ENCODE peak calls at places on chromosome 17, in four cellular contexts. R is neural progenitor cell, U is keratinocyte, A is hepatocyte. Z is an unnamed sample. For H3K36me3 and H3K9me3, the result is how much of the 10 kb centered on the place peaks cover.

GRCh38 chr17:66580601-66581385 is 254.1 kb upstream of the CACNG5 start:
- DNase-seq in R (no peak), U (no peak), A (peak), Z (no peak)

GRCh38 chr17:40502716-40503115 is 1.3 kb upstream of the TNS4 start:
- DNase-seq in R (no peak), U (no peak), A (no peak), Z (no peak)

GRCh38 chr17:19317359-19318095 is 45.0 kb downstream of the B9D1 start:
- DNase-seq in R (peak), U (no peak), A (peak), Z (peak)

GRCh38 chr17:57986841-57987581 is 1.0 kb downstream of the VEZF1 start:
- DNase-seq in R (peak), U (no peak), A (peak), Z (no peak)

GRCh38 chr17:64964796-64965195 is 45.5 kb upstream of the LRRC37A3 start:
- DNase-seq in R (peak), U (no peak), A (no peak), Z (no peak)

GRCh38 chr17:32158870-32159585 is 16.7 kb downstream of the RHOT1 start:
- DNase-seq in R (no peak), U (no peak), A (no peak), Z (no peak)

GRCh38 chr17:50264263-50265113 is 9.8 kb upstream of the TMEM92 start:
- DNase-seq in R (peak), U (no peak), A (peak), Z (no peak)

GRCh38 chr17:40475234-40476210 is 25.9 kb downstream of the TNS4 start:
- DNase-seq in R (no peak), U (peak), A (no peak), Z (no peak)

GRCh38 chr17:48547839-48548686 is 3.2 kb upstream of the HOXB2 start:
- DNase-seq in R (peak), U (no peak), A (no peak), Z (no peak)

GRCh38 chr17:45867702-45868101 is 23.0 kb downstream of the SPPL2C start:
- DNase-seq in R (no peak), U (no peak), A (no peak), Z (no peak)

GRCh38 chr17:39595294-39595693 is 12.4 kb downstream of the NEUROD2 start:
- DNase-seq in R (no peak), U (no peak), A (no peak), Z (no peak)

GRCh38 chr17:43791589-43791988 is 11.4 kb downstream of the CFAP97D1 start:
- DNase-seq in R (peak), U (no peak), A (no peak), Z (no peak)

GRCh38 chr17:7325031-7325528 is 4.1 kb downstream of the NEURL4 start:
- DNase-seq in R (no peak), U (no peak), A (no peak), Z (no peak)

GRCh38 chr17:43881758-43882505 is 25.4 kb downstream of the MPP2 start:
- DNase-seq in R (no peak), U (no peak), A (no peak), Z (no peak)

GRCh38 chr17:4881761-4882555 is 17.4 kb upstream of the C17orf107 start:
- DNase-seq in R (peak), U (no peak), A (peak), Z (no peak)

GRCh38 chr17:1379930-1380313 is 20.1 kb downstream of the YWHAE start:
- DNase-seq in R (no peak), U (no peak), A (no peak), Z (no peak)

GRCh38 chr17:48592592-48592991 is 987 bp downstream of the HOXB5 start:
- DNase-seq in R (no peak), U (no peak), A (no peak), Z (no peak)

GRCh38 chr17:19398301-19399181 is 11.6 kb upstream of the MFAP4 start:
- DNase-seq in R (no peak), U (no peak), A (peak), Z (no peak)

GRCh38 chr17:74779948-74780400 is 3.8 kb upstream of the NAT9 start:
- DNase-seq in R (no peak), U (no peak), A (no peak), Z (no peak)

GRCh38 chr17:8537734-8538133 is 92.8 kb downstream of the MYH10 start:
- DNase-seq in R (no peak), U (no peak), A (no peak), Z (no peak)

GRCh38 chr17:8542599-8542998 is 87.9 kb downstream of the MYH10 start:
- DNase-seq in R (no peak), U (no peak), A (no peak), Z (no peak)
- H3K36me3 ChIP-seq in R (under half), U (under half), A (under half), Z (half or more)

DNA sequence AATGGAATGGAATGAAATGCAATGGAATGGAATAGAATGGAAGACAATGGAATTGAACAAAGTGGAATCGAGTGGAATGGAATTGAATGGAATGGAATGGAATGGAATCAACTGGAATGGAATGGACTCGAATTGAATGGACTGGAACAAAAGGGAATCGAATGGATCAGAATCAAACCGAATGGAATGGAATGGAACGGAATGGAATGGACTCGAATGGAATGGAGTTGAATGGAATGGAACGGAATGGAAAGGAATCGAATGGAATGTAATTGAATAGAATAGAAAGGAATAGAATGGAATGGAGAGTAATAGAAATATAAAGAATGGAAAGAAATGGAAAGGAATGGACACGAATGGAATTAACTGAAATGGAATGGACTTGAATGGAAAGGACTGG is 475.2 kb upstream of the WSB1 start:
- DNase-seq in R (peak), U (no peak), A (peak), Z (no peak)
- H3K9me3 ChIP-seq in R (half or more), U (under half), A (under half), Z (under half)

GRCh38 chr17:79563237-79564013 is 47.4 kb downstream of the RBFOX3 start:
- DNase-seq in R (no peak), U (no peak), A (no peak), Z (no peak)
- TF ChIP-seq EZH2 in R (no peak), U (no peak), A (no peak), Z (no peak)

GRCh38 chr17:37190493-37190892 is 185.3 kb upstream of the C17orf78 start:
- DNase-seq in R (no peak), U (no peak), A (no peak), Z (no peak)

GRCh38 chr17:37191219-37191618 is 184.6 kb upstream of the C17orf78 start:
- DNase-seq in R (no peak), U (no peak), A (no peak), Z (no peak)

GRCh38 chr17:37182786-37183185 is 193.0 kb upstream of the C17orf78 start:
- DNase-seq in R (no peak), U (no peak), A (no peak), Z (no peak)

GRCh38 chr17:37187262-37187661 is 188.5 kb upstream of the C17orf78 start:
- DNase-seq in R (no peak), U (no peak), A (peak), Z (no peak)

DNA sequence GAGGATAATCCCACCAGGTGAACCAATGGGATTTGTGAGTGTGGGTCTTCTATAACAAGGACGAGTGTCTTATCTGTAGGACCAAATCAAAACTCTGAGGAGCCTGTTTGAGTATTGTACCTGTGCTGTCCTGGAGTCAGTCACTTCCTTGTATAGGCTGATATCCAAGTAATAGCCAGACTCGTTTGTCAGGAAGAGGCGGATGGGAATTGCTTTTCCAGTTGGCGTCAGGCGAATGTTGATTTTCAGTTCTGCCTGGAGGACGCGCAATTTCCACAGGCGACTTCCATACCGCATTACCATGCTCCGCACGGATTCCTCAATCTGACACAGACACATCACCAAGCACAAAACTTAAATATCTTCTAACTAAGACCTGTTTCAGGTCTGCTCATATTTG is 187.6 kb upstream of the C17orf78 start:
- DNase-seq in R (no peak), U (no peak), A (no peak), Z (no peak)
- H3K36me3 ChIP-seq in R (under half), U (under half), A (under half), Z (half or more)

DNA sequence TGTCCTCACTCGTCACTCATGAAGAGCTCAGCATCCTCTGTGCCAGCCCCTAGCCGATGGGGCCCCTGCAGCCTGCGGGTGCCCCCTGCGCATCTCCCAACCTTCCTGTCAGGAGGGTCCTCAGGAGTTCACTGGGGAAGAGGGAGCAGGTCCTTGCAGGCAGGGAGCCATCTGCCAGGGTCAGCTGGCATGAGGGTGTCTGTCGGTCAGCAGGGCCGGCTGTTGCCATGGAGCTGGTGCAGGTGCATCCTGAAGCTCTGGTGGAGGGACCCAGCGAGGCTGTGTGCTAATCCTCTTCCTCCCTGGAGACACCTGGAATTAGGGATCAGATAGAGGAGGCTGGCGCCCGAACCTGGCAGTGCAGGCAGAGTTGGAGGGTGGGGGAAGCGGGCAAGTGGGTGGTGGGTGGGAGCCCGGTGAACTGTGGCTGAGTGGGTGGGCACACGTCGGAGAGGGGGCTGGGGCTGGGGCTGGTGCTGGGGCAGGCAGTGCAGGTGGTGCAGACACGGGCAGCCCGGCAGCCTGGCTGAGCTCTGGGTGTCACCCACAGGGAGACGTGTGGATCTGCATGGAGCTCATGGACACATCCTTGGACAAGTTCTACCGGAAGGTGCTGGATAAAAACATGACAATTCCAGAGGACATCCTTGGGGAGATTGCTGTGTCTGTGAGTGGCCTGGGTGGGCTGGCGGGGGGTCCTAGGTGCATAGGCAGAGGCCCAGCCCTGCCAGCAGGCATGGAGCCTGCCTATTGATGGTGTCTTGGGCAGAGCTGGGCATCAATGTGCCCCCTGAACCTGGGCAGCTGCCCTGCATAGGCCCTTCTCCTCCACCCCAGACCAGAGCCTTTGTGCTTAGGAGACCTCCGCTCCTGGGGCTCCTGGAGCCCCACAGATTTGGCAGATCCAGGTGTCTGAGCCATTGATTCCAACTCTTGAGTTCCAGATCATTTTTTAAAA is 17.4 kb downstream of the MAP2K3 start:
- DNase-seq in R (no peak), U (no peak), A (no peak), Z (no peak)
- H3K9me3 ChIP-seq in R (under half), U (under half), A (under half), Z (under half)

GRCh38 chr17:70947215-70947614 is 777.9 kb downstream of the KCNJ2 start:
- DNase-seq in R (no peak), U (no peak), A (no peak), Z (no peak)
- TF ChIP-seq EZH2 in R (no peak), U (no peak), A (no peak), Z (no peak)

GRCh38 chr17:82726427-82726826 is 9.0 kb upstream of the FN3K start:
- DNase-seq in R (no peak), U (no peak), A (no peak), Z (no peak)
- H3K36me3 ChIP-seq in R (under half), U (under half), A (under half), Z (under half)

GRCh38 chr17:27199948-27200347 is 94.0 kb upstream of the WSB1 start:
- DNase-seq in R (no peak), U (no peak), A (no peak), Z (no peak)
- H3K9me3 ChIP-seq in R (under half), U (under half), A (under half), Z (under half)

Z was measured in SK-N-MC.